ENCODE peak calls at places on chromosomes 6 and 20, in ten cellular contexts. One of them, this sample, is unnamed.

GRCh38 chr6:141956046-141956761 is 176.5 kb upstream of the GJE1 start:
- DNase-seq in COR-L47: no peak
- DNase-seq in progenitor cell of endocrine pancreas: no peak
- DNase-seq in NCI-H1092: no peak
- DNase-seq in amniotic stem cell: no peak
- DNase-seq in NCI-H524 treated with DMSO at 0.1 percent for 48 hours: no peak
- DNase-seq in central memory CD8-positive, alpha-beta T cell: no peak
- DNase-seq in activated CD4-positive, alpha-beta T cell treated with anti-CD3 and anti-CD28 coated beads for 36 hours: no peak
- DNase-seq in HS-5: no peak
- DNase-seq in foreskin fibroblast: peak; percentile 20
- DNase-seq in this sample: no peak

GRCh38 chr6:105875974-105876640 is 210.0 kb upstream of the PRDM1 start:
- DNase-seq in central memory CD8-positive, alpha-beta T cell: no peak
- DNase-seq in HS-5: no peak
- DNase-seq in COR-L47: no peak
- DNase-seq in NCI-H1092: no peak
- DNase-seq in progenitor cell of endocrine pancreas: no peak
- DNase-seq in foreskin fibroblast: no peak
- DNase-seq in NCI-H524 treated with DMSO at 0.1 percent for 48 hours: no peak
- DNase-seq in activated CD4-positive, alpha-beta T cell treated with anti-CD3 and anti-CD28 coated beads for 36 hours: no peak
- DNase-seq in amniotic stem cell: no peak
- DNase-seq in this sample: no peak

GRCh38 chr6:4973972-4974885 is 29.6 kb downstream of the RPP40 start:
- DNase-seq in HS-5: no peak
- DNase-seq in COR-L47: peak; percentile 79
- DNase-seq in NCI-H524 treated with DMSO at 0.1 percent for 48 hours: peak; percentile 3
- DNase-seq in progenitor cell of endocrine pancreas: no peak
- DNase-seq in NCI-H1092: peak; percentile 60
- DNase-seq in central memory CD8-positive, alpha-beta T cell: no peak
- DNase-seq in foreskin fibroblast: peak; percentile 52
- DNase-seq in amniotic stem cell: peak; percentile 1
- DNase-seq in activated CD4-positive, alpha-beta T cell treated with anti-CD3 and anti-CD28 coated beads for 36 hours: no peak
- DNase-seq in this sample: peak; percentile 66

GRCh38 chr6:155701342-155701741 is 245.7 kb upstream of the NOX3 start:
- DNase-seq in amniotic stem cell: no peak
- DNase-seq in NCI-H524 treated with DMSO at 0.1 percent for 48 hours: no peak
- DNase-seq in foreskin fibroblast: no peak
- DNase-seq in progenitor cell of endocrine pancreas: no peak
- DNase-seq in central memory CD8-positive, alpha-beta T cell: no peak
- DNase-seq in COR-L47: no peak
- DNase-seq in HS-5: no peak
- DNase-seq in NCI-H1092: no peak
- DNase-seq in activated CD4-positive, alpha-beta T cell treated with anti-CD3 and anti-CD28 coated beads for 36 hours: no peak
- DNase-seq in this sample: no peak

GRCh38 chr6:73263570-73263909 is 544 bp upstream of the KHDC1 start:
- DNase-seq in NCI-H1092: no peak
- DNase-seq in foreskin fibroblast: no peak
- DNase-seq in HS-5: no peak
- DNase-seq in COR-L47: no peak
- DNase-seq in central memory CD8-positive, alpha-beta T cell: no peak
- DNase-seq in NCI-H524 treated with DMSO at 0.1 percent for 48 hours: no peak
- DNase-seq in activated CD4-positive, alpha-beta T cell treated with anti-CD3 and anti-CD28 coated beads for 36 hours: peak; percentile 14
- DNase-seq in progenitor cell of endocrine pancreas: no peak
- DNase-seq in amniotic stem cell: no peak
- DNase-seq in this sample: no peak

GRCh38 chr6:143158113-143158581 is 97.5 kb downstream of the AIG1 start:
- DNase-seq in NCI-H524 treated with DMSO at 0.1 percent for 48 hours: no peak
- DNase-seq in central memory CD8-positive, alpha-beta T cell: no peak
- DNase-seq in progenitor cell of endocrine pancreas: no peak
- DNase-seq in amniotic stem cell: no peak
- DNase-seq in COR-L47: no peak
- DNase-seq in NCI-H1092: no peak
- DNase-seq in foreskin fibroblast: peak; percentile 85
- DNase-seq in HS-5: no peak
- DNase-seq in activated CD4-positive, alpha-beta T cell treated with anti-CD3 and anti-CD28 coated beads for 36 hours: no peak
- DNase-seq in this sample: no peak

GRCh38 chr6:127637830-127638229 is 60.9 kb downstream of the C6orf58 start:
- DNase-seq in progenitor cell of endocrine pancreas: no peak
- DNase-seq in activated CD4-positive, alpha-beta T cell treated with anti-CD3 and anti-CD28 coated beads for 36 hours: no peak
- DNase-seq in foreskin fibroblast: no peak
- DNase-seq in NCI-H1092: no peak
- DNase-seq in central memory CD8-positive, alpha-beta T cell: no peak
- DNase-seq in COR-L47: no peak
- DNase-seq in HS-5: no peak
- DNase-seq in NCI-H524 treated with DMSO at 0.1 percent for 48 hours: no peak
- DNase-seq in amniotic stem cell: no peak
- DNase-seq in this sample: no peak

GRCh38 chr6:4936681-4937041 is 67.2 kb downstream of the RPP40 start:
- DNase-seq in HS-5: no peak
- DNase-seq in foreskin fibroblast: peak; percentile 49
- DNase-seq in COR-L47: peak; percentile 51
- DNase-seq in NCI-H524 treated with DMSO at 0.1 percent for 48 hours: no peak
- DNase-seq in progenitor cell of endocrine pancreas: no peak
- DNase-seq in NCI-H1092: no peak
- DNase-seq in activated CD4-positive, alpha-beta T cell treated with anti-CD3 and anti-CD28 coated beads for 36 hours: no peak
- DNase-seq in central memory CD8-positive, alpha-beta T cell: no peak
- DNase-seq in amniotic stem cell: no peak
- DNase-seq in this sample: no peak

GRCh38 chr6:150940951-150941350 is 75.4 kb downstream of the MTHFD1L start:
- DNase-seq in activated CD4-positive, alpha-beta T cell treated with anti-CD3 and anti-CD28 coated beads for 36 hours: no peak
- DNase-seq in foreskin fibroblast: peak; percentile 58
- DNase-seq in COR-L47: no peak
- DNase-seq in central memory CD8-positive, alpha-beta T cell: no peak
- DNase-seq in HS-5: no peak
- DNase-seq in NCI-H524 treated with DMSO at 0.1 percent for 48 hours: no peak
- DNase-seq in amniotic stem cell: no peak
- DNase-seq in progenitor cell of endocrine pancreas: no peak
- DNase-seq in NCI-H1092: no peak
- DNase-seq in this sample: no peak

GRCh38 chr6:25482996-25483395 is 169.0 kb upstream of the SCGN start:
- DNase-seq in NCI-H524 treated with DMSO at 0.1 percent for 48 hours: no peak
- DNase-seq in COR-L47: no peak
- DNase-seq in activated CD4-positive, alpha-beta T cell treated with anti-CD3 and anti-CD28 coated beads for 36 hours: no peak
- DNase-seq in NCI-H1092: no peak
- DNase-seq in HS-5: no peak
- DNase-seq in central memory CD8-positive, alpha-beta T cell: no peak
- DNase-seq in amniotic stem cell: no peak
- DNase-seq in foreskin fibroblast: no peak
- DNase-seq in progenitor cell of endocrine pancreas: no peak
- DNase-seq in this sample: no peak

GRCh38 chr6:7087491-7087979 is 20.2 kb upstream of the RREB1 start:
- DNase-seq in foreskin fibroblast: no peak
- DNase-seq in activated CD4-positive, alpha-beta T cell treated with anti-CD3 and anti-CD28 coated beads for 36 hours: peak; percentile 65
- DNase-seq in HS-5: no peak
- DNase-seq in NCI-H524 treated with DMSO at 0.1 percent for 48 hours: no peak
- DNase-seq in NCI-H1092: no peak
- DNase-seq in COR-L47: no peak
- DNase-seq in central memory CD8-positive, alpha-beta T cell: no peak
- DNase-seq in progenitor cell of endocrine pancreas: no peak
- DNase-seq in amniotic stem cell: no peak
- DNase-seq in this sample: no peak

GRCh38 chr6:63904844-63905243 is 269.2 kb downstream of the PHF3 start:
- DNase-seq in COR-L47: no peak
- DNase-seq in HS-5: peak; percentile 92
- DNase-seq in amniotic stem cell: no peak
- DNase-seq in progenitor cell of endocrine pancreas: no peak
- DNase-seq in central memory CD8-positive, alpha-beta T cell: no peak
- DNase-seq in foreskin fibroblast: peak; percentile 68
- DNase-seq in NCI-H524 treated with DMSO at 0.1 percent for 48 hours: no peak
- DNase-seq in activated CD4-positive, alpha-beta T cell treated with anti-CD3 and anti-CD28 coated beads for 36 hours: no peak
- DNase-seq in NCI-H1092: no peak
- DNase-seq in this sample: no peak

GRCh38 chr6:119078449-119079287 is at the start of gene FAM184A:
- DNase-seq in amniotic stem cell: peak; percentile 7
- DNase-seq in central memory CD8-positive, alpha-beta T cell: peak; percentile 42
- DNase-seq in NCI-H524 treated with DMSO at 0.1 percent for 48 hours: peak; percentile 49
- DNase-seq in COR-L47: peak; percentile 41
- DNase-seq in NCI-H1092: peak; percentile 10
- DNase-seq in progenitor cell of endocrine pancreas: peak; percentile 77
- DNase-seq in HS-5: peak; percentile 15
- DNase-seq in foreskin fibroblast: peak; percentile 40
- DNase-seq in activated CD4-positive, alpha-beta T cell treated with anti-CD3 and anti-CD28 coated beads for 36 hours: peak; percentile 82
- DNase-seq in this sample: peak; percentile 80

GRCh38 chr6:132919476-132919875 is 105.1 kb downstream of the RPS12 start:
- DNase-seq in amniotic stem cell: peak; percentile 27
- DNase-seq in COR-L47: no peak
- DNase-seq in HS-5: peak; percentile 88
- DNase-seq in foreskin fibroblast: peak; percentile 91
- DNase-seq in NCI-H524 treated with DMSO at 0.1 percent for 48 hours: no peak
- DNase-seq in progenitor cell of endocrine pancreas: no peak
- DNase-seq in activated CD4-positive, alpha-beta T cell treated with anti-CD3 and anti-CD28 coated beads for 36 hours: no peak
- DNase-seq in NCI-H1092: no peak
- DNase-seq in central memory CD8-positive, alpha-beta T cell: no peak
- DNase-seq in this sample: no peak

GRCh38 chr6:160461641-160462040 is 113.5 kb downstream of the SLC22A3 start:
- DNase-seq in HS-5: no peak
- DNase-seq in COR-L47: no peak
- DNase-seq in NCI-H524 treated with DMSO at 0.1 percent for 48 hours: no peak
- DNase-seq in NCI-H1092: no peak
- DNase-seq in activated CD4-positive, alpha-beta T cell treated with anti-CD3 and anti-CD28 coated beads for 36 hours: peak; percentile 34
- DNase-seq in central memory CD8-positive, alpha-beta T cell: no peak
- DNase-seq in progenitor cell of endocrine pancreas: no peak
- DNase-seq in amniotic stem cell: no peak
- DNase-seq in foreskin fibroblast: peak; percentile 55
- DNase-seq in this sample: no peak

GRCh38 chr6:44464051-44464450 is 76.5 kb downstream of the CDC5L start:
- DNase-seq in NCI-H524 treated with DMSO at 0.1 percent for 48 hours: no peak
- DNase-seq in foreskin fibroblast: no peak
- DNase-seq in NCI-H1092: no peak
- DNase-seq in HS-5: no peak
- DNase-seq in central memory CD8-positive, alpha-beta T cell: no peak
- DNase-seq in activated CD4-positive, alpha-beta T cell treated with anti-CD3 and anti-CD28 coated beads for 36 hours: no peak
- DNase-seq in COR-L47: no peak
- DNase-seq in amniotic stem cell: no peak
- DNase-seq in progenitor cell of endocrine pancreas: no peak
- DNase-seq in this sample: no peak

GRCh38 chr20:60389441-60389840 is 431.2 kb downstream of the CDH26 start:
- DNase-seq in NCI-H524 treated with DMSO at 0.1 percent for 48 hours: no peak
- DNase-seq in HS-5: no peak
- DNase-seq in amniotic stem cell: no peak
- DNase-seq in progenitor cell of endocrine pancreas: no peak
- DNase-seq in activated CD4-positive, alpha-beta T cell treated with anti-CD3 and anti-CD28 coated beads for 36 hours: no peak
- DNase-seq in central memory CD8-positive, alpha-beta T cell: no peak
- DNase-seq in NCI-H1092: no peak
- DNase-seq in foreskin fibroblast: no peak
- DNase-seq in COR-L47: no peak
- DNase-seq in this sample: no peak

GRCh38 chr6:37122861-37123260 is 47.1 kb upstream of the PIM1 start:
- DNase-seq in foreskin fibroblast: no peak
- DNase-seq in COR-L47: no peak
- DNase-seq in central memory CD8-positive, alpha-beta T cell: no peak
- DNase-seq in NCI-H1092: no peak
- DNase-seq in HS-5: peak; percentile 64
- DNase-seq in NCI-H524 treated with DMSO at 0.1 percent for 48 hours: no peak
- DNase-seq in amniotic stem cell: peak; percentile 71
- DNase-seq in progenitor cell of endocrine pancreas: no peak
- DNase-seq in activated CD4-positive, alpha-beta T cell treated with anti-CD3 and anti-CD28 coated beads for 36 hours: no peak
- DNase-seq in this sample: no peak

GRCh38 chr6:44630125-44631028 is 242.9 kb downstream of the CDC5L start:
- DNase-seq in activated CD4-positive, alpha-beta T cell treated with anti-CD3 and anti-CD28 coated beads for 36 hours: peak; percentile 68
- DNase-seq in NCI-H1092: no peak
- DNase-seq in amniotic stem cell: no peak
- DNase-seq in HS-5: no peak
- DNase-seq in foreskin fibroblast: peak; percentile 24
- DNase-seq in progenitor cell of endocrine pancreas: peak; percentile 18
- DNase-seq in central memory CD8-positive, alpha-beta T cell: no peak
- DNase-seq in COR-L47: peak; percentile 44
- DNase-seq in NCI-H524 treated with DMSO at 0.1 percent for 48 hours: no peak
- DNase-seq in this sample: no peak

GRCh38 chr20:52405417-52405816 is 213.8 kb upstream of the ZFP64 start:
- DNase-seq in NCI-H1092: no peak
- DNase-seq in amniotic stem cell: no peak
- DNase-seq in progenitor cell of endocrine pancreas: no peak
- DNase-seq in foreskin fibroblast: no peak
- DNase-seq in COR-L47: no peak
- DNase-seq in NCI-H524 treated with DMSO at 0.1 percent for 48 hours: no peak
- DNase-seq in central memory CD8-positive, alpha-beta T cell: no peak
- DNase-seq in activated CD4-positive, alpha-beta T cell treated with anti-CD3 and anti-CD28 coated beads for 36 hours: no peak
- DNase-seq in HS-5: no peak
- DNase-seq in this sample: no peak

GRCh38 chr20:53778041-53778516 is 184.4 kb upstream of the ZNF217 start:
- DNase-seq in amniotic stem cell: no peak
- DNase-seq in NCI-H524 treated with DMSO at 0.1 percent for 48 hours: no peak
- DNase-seq in NCI-H1092: no peak
- DNase-seq in central memory CD8-positive, alpha-beta T cell: no peak
- DNase-seq in COR-L47: no peak
- DNase-seq in activated CD4-positive, alpha-beta T cell treated with anti-CD3 and anti-CD28 coated beads for 36 hours: no peak
- DNase-seq in HS-5: no peak
- DNase-seq in progenitor cell of endocrine pancreas: no peak
- DNase-seq in foreskin fibroblast: no peak
- DNase-seq in this sample: no peak

GRCh38 chr6:107932580-107932979 is 25.4 kb downstream of the SEC63 start:
- DNase-seq in activated CD4-positive, alpha-beta T cell treated with anti-CD3 and anti-CD28 coated beads for 36 hours: no peak
- DNase-seq in COR-L47: no peak
- DNase-seq in NCI-H1092: no peak
- DNase-seq in NCI-H524 treated with DMSO at 0.1 percent for 48 hours: no peak
- DNase-seq in central memory CD8-positive, alpha-beta T cell: no peak
- DNase-seq in amniotic stem cell: no peak
- DNase-seq in progenitor cell of endocrine pancreas: no peak
- DNase-seq in HS-5: no peak
- DNase-seq in foreskin fibroblast: no peak
- DNase-seq in this sample: no peak

GRCh38 chr6:56751604-56752003 is 108.9 kb upstream of the DST start:
- DNase-seq in central memory CD8-positive, alpha-beta T cell: no peak
- DNase-seq in HS-5: no peak
- DNase-seq in COR-L47: no peak
- DNase-seq in foreskin fibroblast: no peak
- DNase-seq in NCI-H524 treated with DMSO at 0.1 percent for 48 hours: no peak
- DNase-seq in amniotic stem cell: no peak
- DNase-seq in activated CD4-positive, alpha-beta T cell treated with anti-CD3 and anti-CD28 coated beads for 36 hours: no peak
- DNase-seq in progenitor cell of endocrine pancreas: no peak
- DNase-seq in NCI-H1092: no peak
- DNase-seq in this sample: no peak

GRCh38 chr6:39669943-39670342 is 55.3 kb downstream of the KIF6 start:
- DNase-seq in central memory CD8-positive, alpha-beta T cell: no peak
- DNase-seq in activated CD4-positive, alpha-beta T cell treated with anti-CD3 and anti-CD28 coated beads for 36 hours: no peak
- DNase-seq in COR-L47: no peak
- DNase-seq in amniotic stem cell: no peak
- DNase-seq in NCI-H524 treated with DMSO at 0.1 percent for 48 hours: no peak
- DNase-seq in HS-5: no peak
- DNase-seq in progenitor cell of endocrine pancreas: no peak
- DNase-seq in NCI-H1092: no peak
- DNase-seq in foreskin fibroblast: no peak
- DNase-seq in this sample: no peak

GRCh38 chr6:84657486-84657885 is 106.9 kb downstream of the TBX18 start:
- DNase-seq in amniotic stem cell: no peak
- DNase-seq in NCI-H524 treated with DMSO at 0.1 percent for 48 hours: no peak
- DNase-seq in COR-L47: no peak
- DNase-seq in progenitor cell of endocrine pancreas: no peak
- DNase-seq in HS-5: no peak
- DNase-seq in NCI-H1092: no peak
- DNase-seq in central memory CD8-positive, alpha-beta T cell: no peak
- DNase-seq in foreskin fibroblast: peak; percentile 31
- DNase-seq in activated CD4-positive, alpha-beta T cell treated with anti-CD3 and anti-CD28 coated beads for 36 hours: no peak
- DNase-seq in this sample: no peak

GRCh38 chr20:62959101-62959971 is 6.8 kb downstream of the SLC17A9 start:
- DNase-seq in activated CD4-positive, alpha-beta T cell treated with anti-CD3 and anti-CD28 coated beads for 36 hours: no peak
- DNase-seq in NCI-H1092: no peak
- DNase-seq in progenitor cell of endocrine pancreas: no peak
- DNase-seq in central memory CD8-positive, alpha-beta T cell: no peak
- DNase-seq in NCI-H524 treated with DMSO at 0.1 percent for 48 hours: no peak
- DNase-seq in amniotic stem cell: no peak
- DNase-seq in COR-L47: no peak
- DNase-seq in HS-5: no peak
- DNase-seq in foreskin fibroblast: no peak
- DNase-seq in this sample: no peak

GRCh38 chr20:3168079-3168828 is 5.1 kb downstream of the LZTS3 start:
- DNase-seq in amniotic stem cell: no peak
- DNase-seq in COR-L47: no peak
- DNase-seq in foreskin fibroblast: no peak
- DNase-seq in activated CD4-positive, alpha-beta T cell treated with anti-CD3 and anti-CD28 coated beads for 36 hours: peak; percentile 48
- DNase-seq in NCI-H524 treated with DMSO at 0.1 percent for 48 hours: no peak
- DNase-seq in progenitor cell of endocrine pancreas: peak; percentile 54
- DNase-seq in central memory CD8-positive, alpha-beta T cell: no peak
- DNase-seq in NCI-H1092: no peak
- DNase-seq in HS-5: no peak
- DNase-seq in this sample: peak; percentile 84

GRCh38 chr6:149899926-149900619 is 2.2 kb upstream of the RAET1E start:
- DNase-seq in COR-L47: no peak
- DNase-seq in foreskin fibroblast: no peak
- DNase-seq in progenitor cell of endocrine pancreas: no peak
- DNase-seq in NCI-H524 treated with DMSO at 0.1 percent for 48 hours: no peak
- DNase-seq in amniotic stem cell: no peak
- DNase-seq in activated CD4-positive, alpha-beta T cell treated with anti-CD3 and anti-CD28 coated beads for 36 hours: no peak
- DNase-seq in HS-5: no peak
- DNase-seq in NCI-H1092: no peak
- DNase-seq in central memory CD8-positive, alpha-beta T cell: no peak
- DNase-seq in this sample: no peak